ENCODE peak calls at places on chromosomes 5 and 9, in six cellular contexts. One of them, this sample, is unnamed.

GRCh38 chr9:32426278-32426939 is 42.0 kb downstream of the ACO1 start:
- DNase-seq in effector memory CD8-positive, alpha-beta T cell: no peak
- DNase-seq in hepatocyte: peak
- DNase-seq in psoas muscle: no peak
- DNase-seq in A172: peak
- DNase-seq in NCI-H1105: no peak
- DNase-seq in this sample: no peak

GRCh38 chr5:115961413-115962238 is 649 bp upstream of the LVRN start:
- DNase-seq in effector memory CD8-positive, alpha-beta T cell: no peak
- DNase-seq in hepatocyte: no peak
- DNase-seq in psoas muscle: peak
- DNase-seq in A172: no peak
- DNase-seq in NCI-H1105: no peak
- DNase-seq in this sample: no peak

GRCh38 chr5:178371362-178372090 is 138.9 kb upstream of the PHYKPL start:
- DNase-seq in effector memory CD8-positive, alpha-beta T cell: no peak
- DNase-seq in hepatocyte: no peak
- DNase-seq in psoas muscle: peak
- DNase-seq in A172: no peak
- DNase-seq in NCI-H1105: no peak
- DNase-seq in this sample: peak

GRCh38 chr5:58114324-58114723 is 345.6 kb downstream of the PLK2 start:
- DNase-seq in effector memory CD8-positive, alpha-beta T cell: no peak
- DNase-seq in hepatocyte: no peak
- DNase-seq in psoas muscle: no peak
- DNase-seq in A172: peak
- DNase-seq in NCI-H1105: no peak
- DNase-seq in this sample: no peak

GRCh38 chr5:179793470-179794139 is at the start of gene LTC4S:
- DNase-seq in effector memory CD8-positive, alpha-beta T cell: peak
- DNase-seq in hepatocyte: no peak
- DNase-seq in psoas muscle: peak
- DNase-seq in A172: peak
- DNase-seq in NCI-H1105: no peak
- DNase-seq in this sample: no peak

GRCh38 chr5:132377738-132378137 is 8.2 kb downstream of the SLC22A5 start:
- DNase-seq in effector memory CD8-positive, alpha-beta T cell: no peak
- DNase-seq in hepatocyte: no peak
- DNase-seq in psoas muscle: no peak
- DNase-seq in A172: no peak
- DNase-seq in NCI-H1105: no peak
- DNase-seq in this sample: no peak

GRCh38 chr9:131660466-131661405 is 79.1 kb downstream of the RAPGEF1 start:
- DNase-seq in effector memory CD8-positive, alpha-beta T cell: no peak
- DNase-seq in hepatocyte: no peak
- DNase-seq in psoas muscle: no peak
- DNase-seq in A172: no peak
- DNase-seq in NCI-H1105: no peak
- DNase-seq in this sample: no peak

GRCh38 chr5:177300971-177301370 is 2.5 kb downstream of the RAB24 start:
- DNase-seq in effector memory CD8-positive, alpha-beta T cell: no peak
- DNase-seq in hepatocyte: no peak
- DNase-seq in psoas muscle: no peak
- DNase-seq in A172: no peak
- DNase-seq in NCI-H1105: no peak
- DNase-seq in this sample: no peak

GRCh38 chr9:2043243-2043642 is 28.1 kb downstream of the SMARCA2 start:
- DNase-seq in effector memory CD8-positive, alpha-beta T cell: no peak
- DNase-seq in hepatocyte: no peak
- DNase-seq in psoas muscle: no peak
- DNase-seq in A172: no peak
- DNase-seq in NCI-H1105: no peak
- DNase-seq in this sample: no peak

GRCh38 chr5:130992095-130992494 is 173.0 kb downstream of the HINT1 start:
- DNase-seq in effector memory CD8-positive, alpha-beta T cell: no peak
- DNase-seq in hepatocyte: peak
- DNase-seq in psoas muscle: no peak
- DNase-seq in A172: peak
- DNase-seq in NCI-H1105: no peak
- DNase-seq in this sample: peak

GRCh38 chr5:10612251-10612650 is 48.4 kb downstream of the ANKRD33B start:
- DNase-seq in effector memory CD8-positive, alpha-beta T cell: no peak
- DNase-seq in hepatocyte: no peak
- DNase-seq in psoas muscle: no peak
- DNase-seq in A172: no peak
- DNase-seq in NCI-H1105: no peak
- DNase-seq in this sample: no peak

GRCh38 chr5:52895070-52895469 is 94.1 kb upstream of the ITGA2 start:
- DNase-seq in effector memory CD8-positive, alpha-beta T cell: no peak
- DNase-seq in hepatocyte: no peak
- DNase-seq in psoas muscle: no peak
- DNase-seq in A172: no peak
- DNase-seq in NCI-H1105: no peak
- DNase-seq in this sample: peak